ENCODE peak calls at places on chromosomes 11 and 22, in five cellular contexts. S, M, U, T and P are unnamed samples.

GRCh38 chr11:95850137-95850536 is 59.8 kb downstream of the CEP57 start:
- DNase-seq in T (no peak), M (no peak), U (no peak), S (no peak), P (no peak)

GRCh38 chr11:90251599-90251998 is 28.8 kb upstream of the CHORDC1 start:
- DNase-seq in M (no peak), T (no peak), U (no peak), S (no peak), P (no peak)

GRCh38 chr11:76654310-76654851 is 16.2 kb downstream of the LRRC32 start:
- DNase-seq in U (peak; percentile 84), S (peak; percentile 53), M (no peak), T (no peak), P (peak; percentile 88)

GRCh38 chr11:16607675-16608644 is 130.5 kb upstream of the C11orf58 start:
- DNase-seq in M (no peak), S (peak; percentile 82), U (no peak), T (peak; percentile 88), P (peak; percentile 64)

GRCh38 chr11:33664166-33664565 is 36.5 kb downstream of the C11orf91 start:
- DNase-seq in U (no peak), T (no peak), S (no peak), M (no peak), P (no peak)

GRCh38 chr11:67280341-67280790 is 8.7 kb upstream of the ANKRD13D start:
- DNase-seq in U (no peak), T (peak; percentile 57), S (no peak), M (no peak), P (peak; percentile 58)

GRCh38 chr22:39003165-39003638 is 10.9 kb upstream of the APOBEC3C start:
- DNase-seq in M (no peak), S (peak; percentile 87), T (peak; percentile 81), U (peak; percentile 77), P (peak; percentile 87)

GRCh38 chr22:40070701-40071100 is 75.9 kb downstream of the FAM83F start:
- DNase-seq in M (no peak), S (no peak), T (no peak), U (no peak), P (no peak)

GRCh38 chr11:77823775-77824174 is 2.8 kb downstream of the AAMDC start:
- DNase-seq in M (no peak), T (no peak), S (no peak), U (no peak), P (no peak)

GRCh38 chr22:19641983-19642451 is 72.3 kb upstream of the SEPTIN5 start:
- DNase-seq in U (no peak), T (no peak), S (no peak), M (no peak), P (peak; percentile 53)

GRCh38 chr11:125165664-125166346 is 1.3 kb downstream of the PKNOX2 start:
- DNase-seq in T (no peak), M (no peak), S (no peak), U (no peak), P (no peak)

GRCh38 chr11:16925495-16926065 is 88.6 kb downstream of the PLEKHA7 start:
- DNase-seq in S (peak; percentile 23), T (peak; percentile 67), M (no peak), U (no peak), P (peak; percentile 83)

GRCh38 chr11:73139476-73140198 is 2.5 kb downstream of the FCHSD2 start:
- DNase-seq in U (no peak), M (no peak), S (no peak), T (no peak), P (no peak)

GRCh38 chr11:36399236-36399635 is 103.1 kb downstream of the PRR5L start:
- DNase-seq in U (no peak), M (no peak), S (no peak), T (no peak), P (no peak)

GRCh38 chr22:32411388-32411787 is 659 bp downstream of the RTCB start:
- DNase-seq in M (no peak), S (no peak), T (no peak), U (no peak), P (no peak)

GRCh38 chr22:43014062-43014875 is 680 bp downstream of the PACSIN2 start:
- DNase-seq in U (peak; percentile 35), M (no peak), T (peak; percentile 73), S (no peak), P (peak; percentile 86)

GRCh38 chr11:86046111-86046510 is 22.8 kb downstream of the PICALM start:
- DNase-seq in U (no peak), M (no peak), S (no peak), T (no peak), P (no peak)

GRCh38 chr11:37623778-37624177 is 1025.7 kb upstream of the RAG2 start:
- DNase-seq in T (no peak), S (no peak), U (no peak), M (no peak), P (no peak)

GRCh38 chr11:59197990-59198389 is 14.7 kb downstream of the MPEG1 start:
- DNase-seq in T (peak; percentile 90), M (no peak), S (peak; percentile 88), U (peak; percentile 50), P (peak; percentile 98)

GRCh38 chr11:80993561-80993960 is 1552.7 kb upstream of the TENM4 start:
- DNase-seq in S (no peak), T (no peak), U (no peak), M (no peak), P (no peak)

GRCh38 chr22:21803859-21804258 is 63.6 kb downstream of the MAPK1 start:
- DNase-seq in S (no peak), U (no peak), M (no peak), T (no peak), P (no peak)

GRCh38 chr11:73367482-73368024 is 8.6 kb upstream of the RELT start:
- DNase-seq in U (no peak), S (no peak), T (no peak), M (no peak), P (no peak)

GRCh38 chr11:2741006-2741376 is 41.2 kb upstream of the KCNQ1OT1 start:
- DNase-seq in T (peak; percentile 32), S (no peak), U (no peak), M (no peak), P (peak; percentile 29)

GRCh38 chr22:27919943-27920755 is 1.1 kb upstream of the PITPNB start:
- DNase-seq in U (peak; percentile 50), S (peak; percentile 36), T (no peak), M (no peak), P (no peak)

GRCh38 chr11:121023848-121024751 is at the start of gene TBCEL:
- DNase-seq in U (peak; percentile 76), S (peak; percentile 90), M (peak; percentile 40), T (peak; percentile 95), P (peak; percentile 88)

GRCh38 chr11:116044946-116045345 is 540.7 kb upstream of the CADM1 start:
- DNase-seq in S (no peak), U (no peak), M (no peak), T (no peak), P (no peak)

GRCh38 chr11:76240143-76240505 is 33.8 kb upstream of the WNT11 start:
- DNase-seq in S (no peak), T (no peak), M (no peak), U (no peak), P (peak; percentile 52)

GRCh38 chr22:48105254-48105653 is 1342.8 kb downstream of the TBC1D22A start:
- DNase-seq in S (no peak), M (no peak), U (no peak), T (no peak), P (no peak)

GRCh38 chr11:25309818-25310217 is 813.0 kb downstream of the LUZP2 start:
- DNase-seq in U (no peak), S (no peak), T (no peak), M (no peak), P (no peak)

GRCh38 chr11:68436985-68437926 is 23.3 kb upstream of the PPP6R3 start:
- DNase-seq in U (no peak), M (no peak), T (no peak), S (peak; percentile 50), P (peak; percentile 72)

GRCh38 chr22:28259774-28260173 is 340.7 kb upstream of the PITPNB start:
- DNase-seq in U (no peak), M (no peak), T (no peak), S (no peak), P (no peak)

GRCh38 chr11:64848779-64849599 is 4.5 kb upstream of the CDC42BPG start:
- DNase-seq in U (no peak), M (no peak), S (no peak), T (no peak), P (no peak)

GRCh38 chr11:46210133-46210636 is 67.3 kb upstream of the CREB3L1 start:
- DNase-seq in M (no peak), T (no peak), U (no peak), S (peak; percentile 77), P (no peak)

GRCh38 chr11:103085758-103086365 is 6.1 kb downstream of the DCUN1D5 start:
- DNase-seq in S (no peak), T (no peak), M (no peak), U (no peak), P (no peak)

GRCh38 chr11:124758355-124759267 is 3.5 kb downstream of the ESAM start:
- DNase-seq in T (peak; percentile 90), M (no peak), U (no peak), S (peak; percentile 75), P (peak; percentile 87)

GRCh38 chr22:36874309-36874696 is 13.5 kb downstream of the NCF4 start:
- DNase-seq in T (no peak), M (no peak), U (no peak), S (no peak), P (no peak)
- H3K36me3 ChIP-seq in T (no peaks in the 10 kb centered on the region), M (no peaks in the 10 kb centered on the region), U (no peaks in the 10 kb centered on the region), S (no peaks in the 10 kb centered on the region), P (no peaks in the 10 kb centered on the region)

GRCh38 chr22:50674127-50674493 is 1.5 kb downstream of the SHANK3 start:
- DNase-seq in T (no peak), S (no peak), M (no peak), U (no peak), P (no peak)
- H3K27ac ChIP-seq in T (peak overlapping the region; percentile 98), S (peak overlapping the region; percentile 79), M (peak overlapping the region; percentile 87), U (peak overlapping the region; percentile 48), P (no peak overlapping the region)

GRCh38 chr11:11973866-11974265 is 34.6 kb downstream of the DKK3 start:
- DNase-seq in T (no peak), U (no peak), S (no peak), M (no peak), P (no peak)

GRCh38 chr11:11972942-11973341 is 35.5 kb downstream of the DKK3 start:
- DNase-seq in M (no peak), U (no peak), S (no peak), T (no peak), P (no peak)

GRCh38 chr11:11975201-11976092 is 33.0 kb downstream of the DKK3 start:
- DNase-seq in T (no peak), M (no peak), S (no peak), U (no peak), P (no peak)

GRCh38 chr11:11972148-11972547 is 36.3 kb downstream of the DKK3 start:
- DNase-seq in U (no peak), M (no peak), S (no peak), T (no peak), P (no peak)

GRCh38 chr11:11973361-11973800 is 35.0 kb downstream of the DKK3 start:
- DNase-seq in M (no peak), U (peak; percentile 64), S (peak; percentile 84), T (peak; percentile 79), P (peak; percentile 91)
- H3K4me1 ChIP-seq in M (peaks cover 82% of the 10 kb centered on the region), U (peaks cover 32% of the 10 kb centered on the region), S (peaks cover 47% of the 10 kb centered on the region), T (peaks cover 53% of the 10 kb centered on the region), P (no peaks in the 10 kb centered on the region)

GRCh38 chr11:71499546-71499945 is 27.5 kb upstream of the KRTAP5-7 start:
- DNase-seq in T (no peak), S (peak; percentile 55), U (no peak), M (no peak), P (no peak)
- H3K36me3 ChIP-seq in T (no peaks in the 10 kb centered on the region), S (peaks cover 40% of the 10 kb centered on the region), U (no peaks in the 10 kb centered on the region), M (peaks cover 55% of the 10 kb centered on the region), P (peaks cover 10% of the 10 kb centered on the region)